ENCODE peak calls at places on chromosomes 13 and 19, in seven cellular contexts. S is esophagus squamous epithelium, P is pancreas, B is A673, E is epithelial cell of proximal tubule, Z is body of pancreas, M is cardiac fibroblast. X is an unnamed sample.

GRCh38 chr13:71864094-71864980 is 2.7 kb downstream of the DACH1 start:
- DNase-seq in S (peak), P (peak), B (peak), E (no peak), Z (peak), M (peak), X (no peak)

GRCh38 chr19:23098988-23099387 is 17.8 kb upstream of the ZNF730 start:
- DNase-seq in S (no peak), P (no peak), B (no peak), E (no peak), Z (no peak), M (no peak), X (no peak)

GRCh38 chr19:14363203-14364097 is 17.8 kb upstream of the ADGRE5 start:
- DNase-seq in S (no peak), P (peak), B (peak), E (no peak), Z (peak), M (peak), X (peak)

GRCh38 chr13:92196566-92197256 is 798.3 kb downstream of the GPC5 start:
- DNase-seq in S (no peak), P (no peak), B (no peak), E (no peak), Z (no peak), M (peak), X (peak)

GRCh38 chr19:3135961-3136683 is at the start of gene GNA15:
- DNase-seq in S (no peak), P (no peak), B (no peak), E (no peak), Z (no peak), M (no peak), X (no peak)

GRCh38 chr19:18470153-18470552 is 32.2 kb upstream of the ISYNA1 start:
- DNase-seq in S (no peak), P (no peak), B (no peak), E (no peak), Z (no peak), M (peak), X (peak)

GRCh38 chr19:41563847-41564514 is 12.0 kb upstream of the CEACAM21 start:
- DNase-seq in S (no peak), P (no peak), B (no peak), E (no peak), Z (no peak), M (no peak), X (no peak)

GRCh38 chr13:105979586-105979985 is 555.9 kb downstream of the EFNB2 start:
- DNase-seq in S (no peak), P (peak), B (peak), E (no peak), Z (peak), M (peak), X (no peak)

GRCh38 chr13:74134226-74134776 is at the start of gene KLF12:
- DNase-seq in S (peak), P (peak), B (peak), E (no peak), Z (peak), M (peak), X (peak)

GRCh38 chr13:105363747-105364177 is 1171.7 kb downstream of the EFNB2 start:
- DNase-seq in S (no peak), P (no peak), B (peak), E (no peak), Z (no peak), M (no peak), X (no peak)

GRCh38 chr19:6273701-6274601 is 5.8 kb downstream of the MLLT1 start:
- DNase-seq in S (no peak), P (peak), B (no peak), E (peak), Z (peak), M (peak), X (peak)

GRCh38 chr19:28349604-28350003 is 863.3 kb downstream of the UQCRFS1 start:
- DNase-seq in S (no peak), P (no peak), B (no peak), E (no peak), Z (no peak), M (no peak), X (no peak)

GRCh38 chr19:55677572-55678028 is 2.6 kb downstream of the EPN1 start:
- DNase-seq in S (no peak), P (peak), B (no peak), E (no peak), Z (peak), M (no peak), X (no peak)
- H3K4me3 ChIP-seq in S (no peak), P (peak), B (no peak), E (no peak), Z (no peak), M (no peak), X (no peak)

DNA sequence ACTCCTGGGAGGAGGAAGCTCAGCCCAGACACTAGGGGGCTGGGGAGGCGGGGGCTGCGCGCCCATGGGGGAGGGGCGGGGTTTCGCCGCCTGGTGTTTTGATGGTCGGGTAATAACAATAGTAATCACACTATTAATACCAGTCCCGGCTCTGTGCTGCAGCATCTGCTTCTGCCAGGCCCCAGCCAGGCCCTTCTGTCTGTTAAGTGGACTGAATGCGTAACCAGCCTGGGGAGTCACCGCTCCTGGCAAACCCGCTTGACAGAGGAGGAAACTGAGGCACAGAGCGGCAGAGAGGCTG is 8.7 kb downstream of the NPAS1 start:
- DNase-seq in S (no peak), P (no peak), B (peak), E (no peak), Z (no peak), M (no peak), X (no peak)
- TF ChIP-seq CTCF in S (no peak), P (no peak), B (no peak), E (no peak), Z (no peak), M (no peak), X (no peak)

DNA sequence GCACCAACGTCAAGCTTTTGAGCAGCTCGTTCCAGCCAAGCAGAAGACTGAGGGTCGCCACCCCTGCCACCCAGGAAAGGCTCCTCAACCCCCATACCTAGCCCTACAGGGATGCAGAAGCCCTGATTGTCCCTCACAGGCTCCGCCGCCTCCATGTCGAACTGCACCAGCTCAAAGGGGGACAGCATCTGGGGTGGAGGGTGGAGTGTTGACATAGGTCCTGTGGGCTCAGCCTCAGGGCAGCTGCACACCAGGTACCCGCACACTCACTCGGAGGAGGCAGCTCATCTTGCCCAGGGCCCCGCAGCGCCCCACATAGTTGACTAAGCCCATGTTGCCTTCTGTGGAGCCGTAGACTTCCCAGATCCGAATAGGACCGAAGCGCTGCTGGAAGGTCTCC is 11.6 kb downstream of the SLC27A5 start:
- DNase-seq in S (no peak), P (no peak), B (no peak), E (no peak), Z (no peak), M (no peak), X (no peak)
- H3K4me3 ChIP-seq in S (no peak), P (peak), B (peak), E (peak), Z (no peak), M (peak), X (peak)

GRCh38 chr13:62625214-62625613 is 1209.6 kb upstream of the PCDH20 start:
- DNase-seq in S (no peak), P (no peak), B (no peak), E (no peak), Z (no peak), M (no peak), X (no peak)

GRCh38 chr13:62631124-62631523 is 1215.5 kb upstream of the PCDH20 start:
- DNase-seq in S (no peak), P (no peak), B (no peak), E (no peak), Z (no peak), M (no peak), X (no peak)

GRCh38 chr13:62627226-62627625 is 1211.6 kb upstream of the PCDH20 start:
- DNase-seq in S (no peak), P (no peak), B (no peak), E (no peak), Z (no peak), M (no peak), X (no peak)

GRCh38 chr13:62629618-62630017 is 1214.0 kb upstream of the PCDH20 start:
- DNase-seq in S (no peak), P (peak), B (no peak), E (no peak), Z (peak), M (no peak), X (no peak)

DNA sequence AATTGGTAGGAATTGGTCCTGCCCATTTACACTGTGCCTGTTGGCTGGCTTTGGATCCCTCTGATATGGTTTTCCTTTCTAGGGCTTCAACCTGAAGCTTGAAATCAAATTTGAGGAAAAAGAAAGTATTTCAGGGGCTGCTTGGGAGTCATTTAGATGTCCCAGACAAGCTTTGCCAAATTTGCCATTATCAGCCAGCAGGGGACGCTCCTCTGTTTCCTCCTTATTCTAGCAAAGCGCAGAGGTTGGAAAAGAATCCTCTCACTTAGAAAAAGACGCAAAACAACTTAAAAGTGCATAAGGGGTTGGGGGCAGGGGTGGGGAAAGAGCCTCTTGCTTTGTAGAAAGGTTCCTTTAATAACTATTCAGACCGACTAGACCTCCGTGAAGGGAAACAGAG is 1211.1 kb upstream of the PCDH20 start:
- DNase-seq in S (no peak), P (no peak), B (peak), E (no peak), Z (no peak), M (no peak), X (no peak)
- TF ChIP-seq CTCF in S (no peak), P (no peak), B (peak), E (peak), Z (no peak), M (no peak), X (no peak)

GRCh38 chr19:52366414-52366824 is 3.3 kb upstream of the ZNF880 start:
- DNase-seq in S (no peak), P (no peak), B (no peak), E (no peak), Z (no peak), M (no peak), X (no peak)

GRCh38 chr19:52369463-52370340 is at the start of gene ZNF880:
- DNase-seq in S (peak), P (peak), B (peak), E (peak), Z (peak), M (peak), X (peak)

DNA sequence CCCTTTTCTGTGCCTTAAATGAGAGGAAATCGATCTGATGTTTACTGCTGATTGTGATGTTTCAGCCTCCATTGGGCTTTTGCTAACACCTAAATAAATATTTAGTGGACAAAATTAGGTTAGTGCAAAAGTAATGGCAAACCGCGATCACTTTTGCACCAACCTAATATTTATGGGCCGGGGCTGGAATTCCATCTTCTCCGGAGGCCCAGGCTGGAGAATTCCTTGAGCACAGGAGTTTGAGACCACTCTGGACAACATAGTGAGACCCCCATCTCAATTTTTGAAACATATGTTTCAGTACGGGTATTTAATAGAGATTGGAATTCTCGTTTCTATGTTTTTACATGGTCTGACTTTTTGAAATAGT is 603 bp downstream of the ZNF880 start:
- DNase-seq in S (no peak), P (no peak), B (no peak), E (no peak), Z (no peak), M (no peak), X (no peak)
- H3K4me3 ChIP-seq in S (peak), P (peak), B (peak), E (peak), Z (peak), M (peak), X (peak)

GRCh38 chr13:111329641-111330040 is 9.2 kb downstream of the TEX29 start:
- DNase-seq in S (no peak), P (no peak), B (no peak), E (no peak), Z (no peak), M (no peak), X (no peak)
- TF ChIP-seq CTCF in S (no peak), P (no peak), B (no peak), E (no peak), Z (no peak), M (no peak), X (no peak)

GRCh38 chr19:54160948-54161347 is 1.4 kb upstream of the LENG1 start:
- DNase-seq in S (no peak), P (no peak), B (no peak), E (no peak), Z (no peak), M (no peak), X (no peak)

GRCh38 chr19:54164369-54165068 is 5.0 kb upstream of the LENG1 start:
- DNase-seq in S (no peak), P (peak), B (peak), E (no peak), Z (peak), M (peak), X (peak)

GRCh38 chr19:54160182-54160811 is 776 bp upstream of the LENG1 start:
- DNase-seq in S (no peak), P (no peak), B (peak), E (no peak), Z (no peak), M (peak), X (peak)

GRCh38 chr19:54162884-54163283 is 3.4 kb upstream of the LENG1 start:
- DNase-seq in S (no peak), P (no peak), B (no peak), E (no peak), Z (no peak), M (no peak), X (no peak)

DNA sequence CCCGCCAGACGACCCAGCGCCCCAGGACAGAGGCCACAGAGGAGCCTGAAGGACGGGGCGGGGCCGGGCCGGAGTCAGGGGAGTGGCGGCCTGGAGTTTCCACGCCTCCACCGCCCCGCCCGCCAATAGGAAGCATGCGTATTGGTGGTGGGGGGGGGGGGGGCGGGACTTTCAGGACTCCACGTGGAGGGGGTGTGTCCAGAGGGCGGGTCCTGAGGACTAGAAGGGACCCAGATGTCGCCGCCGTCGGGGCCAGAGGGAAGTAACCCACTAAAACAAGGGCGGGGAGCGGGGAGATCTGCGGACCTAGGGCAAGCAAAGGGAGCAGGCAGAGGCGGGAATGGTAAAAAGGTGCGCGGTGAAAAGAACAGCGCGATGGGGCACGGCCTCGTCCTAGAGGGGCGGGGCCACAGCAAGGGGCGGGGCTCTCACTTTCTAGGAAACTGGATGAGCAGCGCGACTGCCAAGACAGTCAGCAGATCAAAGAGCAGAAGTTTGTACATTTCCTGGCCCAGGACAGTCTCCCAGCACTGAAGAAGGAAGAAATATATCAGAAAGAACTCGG is 2.8 kb upstream of the LENG1 start:
- DNase-seq in S (peak), P (peak), B (peak), E (no peak), Z (peak), M (peak), X (peak)
- H3K4me3 ChIP-seq in S (peak), P (peak), B (peak), E (peak), Z (no peak), M (peak), X (peak)

GRCh38 chr13:112587359-112587766 is 590 bp downstream of the TUBGCP3 start:
- DNase-seq in S (no peak), P (peak), B (peak), E (no peak), Z (peak), M (peak), X (peak)
- TF ChIP-seq CTCF in S (peak), P (no peak), B (no peak), E (peak), Z (no peak), M (no peak), X (no peak)

GRCh38 chr13:27955192-27955591 is 13.9 kb downstream of the CDX2 start:
- DNase-seq in S (no peak), P (no peak), B (no peak), E (no peak), Z (no peak), M (no peak), X (no peak)

GRCh38 chr13:27956576-27957300 is 12.4 kb downstream of the CDX2 start:
- DNase-seq in S (no peak), P (no peak), B (no peak), E (no peak), Z (no peak), M (no peak), X (no peak)

GRCh38 chr13:27952931-27953670 is 16.0 kb downstream of the CDX2 start:
- DNase-seq in S (no peak), P (peak), B (no peak), E (no peak), Z (peak), M (no peak), X (no peak)

GRCh38 chr13:27953671-27954405 is 15.3 kb downstream of the CDX2 start:
- DNase-seq in S (no peak), P (peak), B (peak), E (no peak), Z (peak), M (peak), X (peak)

DNA sequence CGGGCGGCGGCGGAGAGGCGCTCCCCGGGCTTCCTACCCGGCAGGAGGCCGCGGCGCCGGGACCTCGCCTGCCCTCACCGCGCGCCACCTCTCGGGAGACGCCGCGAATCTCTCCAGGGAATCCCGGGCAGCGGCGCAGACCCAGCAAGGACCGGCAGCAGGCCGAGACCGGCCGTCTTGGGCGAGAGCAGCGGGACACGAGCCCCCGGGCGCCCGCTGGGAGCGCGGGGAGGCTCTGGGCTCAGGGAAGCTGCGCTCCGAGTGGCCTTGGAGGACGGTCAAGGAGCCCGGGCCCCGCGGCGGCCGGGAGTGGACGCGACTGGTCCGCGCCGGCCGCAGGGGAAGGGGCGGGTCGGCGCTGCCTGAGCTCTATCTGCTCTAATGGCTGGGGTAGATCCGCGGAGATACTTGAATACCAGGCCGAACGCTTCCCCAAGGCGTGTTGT is 14.7 kb downstream of the CDX2 start:
- DNase-seq in S (no peak), P (no peak), B (no peak), E (no peak), Z (peak), M (peak), X (no peak)
- H3K4me3 ChIP-seq in S (peak), P (peak), B (peak), E (peak), Z (peak), M (peak), X (peak)

X was measured in fibroblast of the aortic adventitia.